ENCODE peak calls at places on chromosomes 7 and 10, in eight cellular contexts. Q, F, O, L, K, Z, J and M are unnamed samples.

GRCh38 chr7:118312966-118313365 is 88.5 kb downstream of the ANKRD7 start:
- DNase-seq in K (no peak), Q (no peak), L (no peak), F (no peak), Z (no peak), J (no peak), O (no peak), M (no peak)

GRCh38 chr7:91656486-91657237 is 223.8 kb downstream of the MTERF1 start:
- DNase-seq in O (no peak), Q (no peak), Z (no peak), J (no peak), F (no peak), L (no peak), K (no peak), M (no peak)

GRCh38 chr10:133274751-133275682 is 1.7 kb downstream of the ADAM8 start:
- DNase-seq in F (peak), Z (no peak), O (peak), L (no peak), J (no peak), K (no peak), Q (no peak), M (no peak)

GRCh38 chr10:60769406-60769805 is 8.9 kb upstream of the CDK1 start:
- DNase-seq in F (no peak), J (no peak), L (no peak), K (no peak), O (no peak), Z (no peak), Q (no peak), M (no peak)

GRCh38 chr7:115789901-115790300 is 240.7 kb downstream of the TFEC start:
- DNase-seq in L (no peak), K (no peak), O (no peak), Q (no peak), F (peak), J (no peak), Z (no peak), M (peak)

GRCh38 chr7:100983451-100984187 is 14.3 kb downstream of the MUC12 start:
- DNase-seq in Z (no peak), K (no peak), L (peak), Q (no peak), O (no peak), F (peak), J (no peak), M (no peak)

GRCh38 chr10:125064681-125065492 is 95.5 kb downstream of the CTBP2 start:
- DNase-seq in F (no peak), O (peak), Q (no peak), K (peak), J (no peak), L (no peak), Z (no peak), M (no peak)

GRCh38 chr10:45649296-45649695 is 23.3 kb downstream of the ZFAND4 start:
- DNase-seq in Z (no peak), K (no peak), O (no peak), F (no peak), L (no peak), Q (no peak), J (no peak), M (no peak)

GRCh38 chr10:71827828-71828227 is 23.2 kb downstream of the PSAP start:
- DNase-seq in Z (no peak), F (peak), L (no peak), O (no peak), K (no peak), J (no peak), Q (no peak), M (no peak)

GRCh38 chr10:7700577-7701125 is 2.5 kb upstream of the ITIH2 start:
- DNase-seq in K (no peak), Z (no peak), Q (no peak), J (peak), O (no peak), F (no peak), L (no peak), M (no peak)

GRCh38 chr7:63117-63480 is 129.3 kb upstream of the FAM20C start:
- DNase-seq in J (no peak), K (no peak), F (peak), L (no peak), Z (peak), O (no peak), Q (no peak), M (peak)

GRCh38 chr10:101014230-101014884 is 14.7 kb downstream of the LZTS2 start:
- DNase-seq in Q (peak), Z (peak), F (peak), O (peak), K (peak), J (no peak), L (no peak), M (peak)

GRCh38 chr10:71045936-71046335 is 157.6 kb upstream of the PCBD1 start:
- DNase-seq in F (peak), O (no peak), L (no peak), K (no peak), Q (no peak), Z (no peak), J (no peak), M (peak)

GRCh38 chr10:80409121-80409520 is 770 bp downstream of the PRXL2A start:
- DNase-seq in L (no peak), K (peak), J (no peak), Q (peak), Z (no peak), F (no peak), O (no peak), M (no peak)

GRCh38 chr10:35304649-35305048 is 31.7 kb upstream of the CCNY start:
- DNase-seq in Z (no peak), K (peak), Q (no peak), F (no peak), L (no peak), O (no peak), J (no peak), M (no peak)

GRCh38 chr7:845091-845490 is 12.8 kb downstream of the SUN1 start:
- DNase-seq in J (no peak), L (no peak), Q (no peak), O (no peak), Z (no peak), K (no peak), F (no peak), M (no peak)

GRCh38 chr7:44486693-44487092 is 3.8 kb downstream of the NUDCD3 start:
- DNase-seq in Z (no peak), L (no peak), Q (peak), O (no peak), K (no peak), J (no peak), F (no peak), M (no peak)

GRCh38 chr10:132835848-132836233 is 49.9 kb upstream of the NKX6-2 start:
- DNase-seq in Q (no peak), Z (no peak), L (no peak), O (no peak), K (peak), F (no peak), J (no peak), M (no peak)

GRCh38 chr7:129752760-129753159 is 141.2 kb downstream of the NRF1 start:
- DNase-seq in O (no peak), Z (no peak), J (no peak), K (no peak), F (no peak), Q (no peak), L (no peak), M (no peak)

GRCh38 chr10:9823268-9823930 is 1194.3 kb upstream of the CELF2 start:
- DNase-seq in L (no peak), J (no peak), K (no peak), Z (no peak), Q (no peak), O (no peak), F (no peak), M (no peak)

GRCh38 chr7:42237891-42238531 is 1.0 kb upstream of the GLI3 start:
- DNase-seq in F (no peak), J (no peak), K (peak), Z (peak), Q (peak), O (no peak), L (no peak), M (peak)

GRCh38 chr10:21309427-21309826 is 216.1 kb downstream of the SKIDA1 start:
- DNase-seq in J (no peak), F (no peak), Q (no peak), Z (no peak), K (no peak), O (no peak), L (no peak), M (no peak)

GRCh38 chr10:6363516-6363915 is 160.8 kb downstream of the PFKFB3 start:
- DNase-seq in O (no peak), Z (no peak), K (no peak), L (no peak), F (no peak), Q (no peak), J (no peak), M (no peak)
- TF ChIP-seq POLR2AphosphoS5 in O (no peak), Z (no peak), K (no peak), L (no peak), F (peak), Q (no peak), J (no peak), M (no peak)

GRCh38 chr7:149381245-149381644 is 79.6 kb downstream of the ZNF777 start:
- DNase-seq in Q (no peak), F (no peak), J (no peak), L (no peak), O (no peak), K (no peak), Z (no peak), M (no peak)
- TF ChIP-seq POLR2AphosphoS5 in Q (no peak), F (no peak), J (no peak), L (no peak), O (no peak), K (no peak), Z (no peak), M (no peak)

GRCh38 chr7:148115308-148115707 is 475.3 kb upstream of the C7orf33 start:
- DNase-seq in J (no peak), Z (no peak), K (no peak), F (no peak), Q (no peak), O (no peak), L (no peak), M (no peak)

GRCh38 chr7:148116954-148117353 is 473.6 kb upstream of the C7orf33 start:
- DNase-seq in J (no peak), O (no peak), Z (no peak), L (no peak), K (no peak), Q (no peak), F (no peak), M (no peak)

GRCh38 chr7:148116195-148116594 is 474.4 kb upstream of the C7orf33 start:
- DNase-seq in F (no peak), O (no peak), Z (no peak), L (no peak), J (no peak), Q (no peak), K (no peak), M (no peak)

GRCh38 chr7:148121426-148121825 is 469.1 kb upstream of the C7orf33 start:
- DNase-seq in F (no peak), O (no peak), Q (no peak), K (no peak), L (no peak), J (no peak), Z (no peak), M (no peak)

DNA sequence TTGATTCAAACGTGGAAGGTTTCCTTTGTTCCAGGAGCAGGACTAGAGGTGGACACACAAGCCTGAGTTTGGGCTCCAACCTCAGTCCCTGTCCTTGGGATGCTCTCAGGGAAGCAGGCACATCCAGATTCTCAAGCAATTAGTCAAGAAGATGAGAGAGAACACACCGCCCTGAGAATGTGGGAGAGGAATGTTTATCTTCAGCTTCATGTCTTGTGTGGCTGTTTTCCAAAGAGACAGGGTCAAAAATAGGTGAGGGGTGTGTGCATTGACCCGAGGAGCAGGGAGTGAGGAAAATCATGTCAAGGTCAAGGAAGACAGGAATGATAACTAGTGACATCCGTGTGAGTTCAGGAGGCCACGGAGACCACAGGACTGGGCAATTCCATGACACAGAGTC is 472.2 kb upstream of the C7orf33 start:
- DNase-seq in K (no peak), Q (no peak), J (no peak), O (no peak), Z (no peak), L (no peak), F (no peak), M (no peak)
- TF ChIP-seq POLR2AphosphoS5 in K (no peak), Q (no peak), J (no peak), O (no peak), Z (no peak), L (no peak), F (no peak), M (no peak)

DNA sequence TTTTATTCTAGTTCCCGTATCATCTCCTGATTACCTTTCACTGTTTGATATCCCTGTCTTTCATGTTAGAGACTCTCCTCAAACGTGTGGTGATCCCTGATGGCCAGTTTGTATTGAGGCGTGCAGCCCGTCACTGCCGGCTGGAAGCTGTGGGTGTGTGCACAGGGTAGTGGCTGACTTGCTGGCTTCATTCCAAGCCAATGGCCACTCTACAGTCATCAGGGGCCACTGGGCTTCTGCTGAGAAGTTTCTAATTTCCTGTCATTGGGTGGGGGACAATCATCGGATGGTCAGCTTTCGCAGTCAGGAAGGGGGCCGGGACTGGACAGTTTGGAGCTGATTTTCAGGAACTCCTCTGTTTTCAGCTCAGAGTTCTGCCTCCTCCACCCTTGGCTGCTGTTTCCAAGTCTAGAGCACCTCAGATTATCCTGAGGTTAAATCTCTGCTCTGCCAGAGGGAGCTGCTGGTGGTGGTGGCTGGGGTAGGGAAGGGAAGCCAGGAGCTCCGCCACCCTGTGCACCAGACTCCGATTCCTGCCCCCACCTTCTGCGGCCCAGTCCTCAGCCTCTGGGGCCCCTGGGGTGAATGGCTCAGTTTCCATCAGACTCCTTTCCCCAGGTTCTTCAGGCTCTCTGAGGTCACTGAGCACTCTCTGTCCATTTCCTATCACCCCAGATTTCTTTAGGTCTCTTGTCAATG is 34.9 kb downstream of the BAIAP2L1 start:
- DNase-seq in Z (no peak), L (no peak), O (no peak), J (no peak), F (peak), Q (peak), K (no peak), M (no peak)
- TF ChIP-seq POLR2AphosphoS5 in Z (no peak), L (no peak), O (no peak), J (no peak), F (peak), Q (no peak), K (no peak), M (no peak)

GRCh38 chr10:88979153-88979562 is 11.4 kb upstream of the FAS start:
- DNase-seq in Q (no peak), L (no peak), J (no peak), Z (no peak), F (no peak), K (no peak), O (no peak), M (peak)

GRCh38 chr10:88980836-88981235 is 9.8 kb upstream of the FAS start:
- DNase-seq in L (no peak), K (no peak), J (no peak), Z (no peak), F (no peak), Q (no peak), O (no peak), M (no peak)

GRCh38 chr10:88981435-88981834 is 9.2 kb upstream of the FAS start:
- DNase-seq in J (no peak), O (no peak), K (no peak), F (no peak), Q (no peak), Z (no peak), L (no peak), M (no peak)

GRCh38 chr10:88979603-88980002 is 11.0 kb upstream of the FAS start:
- DNase-seq in Z (no peak), K (no peak), F (no peak), Q (no peak), L (no peak), O (no peak), J (no peak), M (no peak)

DNA sequence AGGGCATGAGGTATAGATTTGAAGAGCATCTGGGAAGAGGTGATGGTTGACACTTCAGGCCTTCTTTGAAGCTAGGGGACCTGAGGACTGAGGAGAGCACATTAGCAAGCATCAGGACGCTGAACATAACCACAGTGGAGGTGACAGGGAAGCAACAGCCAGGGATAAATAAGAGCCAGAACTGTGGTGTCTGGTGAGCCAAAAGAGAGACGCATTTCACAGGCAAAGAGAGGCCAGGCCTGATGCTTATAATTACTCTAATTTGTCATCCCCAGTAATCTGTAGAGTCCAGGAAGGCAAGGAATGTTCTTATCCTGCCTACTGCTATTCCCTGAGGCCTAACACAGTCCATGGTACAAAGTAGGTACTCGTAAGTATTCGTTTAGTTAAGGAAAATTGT is 10.4 kb upstream of the FAS start:
- DNase-seq in Z (no peak), L (no peak), Q (no peak), F (no peak), K (no peak), J (no peak), O (no peak), M (no peak)
- TF ChIP-seq POLR2AphosphoS5 in Z (no peak), L (no peak), Q (no peak), F (no peak), K (no peak), J (no peak), O (no peak), M (peak)

GRCh38 chr7:70504254-70504653 is 627.7 kb upstream of the GALNT17 start:
- DNase-seq in L (no peak), Q (no peak), K (no peak), J (no peak), O (no peak), Z (no peak), F (no peak), M (no peak)
- TF ChIP-seq POLR2AphosphoS5 in L (no peak), Q (no peak), K (no peak), J (no peak), O (no peak), Z (no peak), F (no peak), M (no peak)

DNA sequence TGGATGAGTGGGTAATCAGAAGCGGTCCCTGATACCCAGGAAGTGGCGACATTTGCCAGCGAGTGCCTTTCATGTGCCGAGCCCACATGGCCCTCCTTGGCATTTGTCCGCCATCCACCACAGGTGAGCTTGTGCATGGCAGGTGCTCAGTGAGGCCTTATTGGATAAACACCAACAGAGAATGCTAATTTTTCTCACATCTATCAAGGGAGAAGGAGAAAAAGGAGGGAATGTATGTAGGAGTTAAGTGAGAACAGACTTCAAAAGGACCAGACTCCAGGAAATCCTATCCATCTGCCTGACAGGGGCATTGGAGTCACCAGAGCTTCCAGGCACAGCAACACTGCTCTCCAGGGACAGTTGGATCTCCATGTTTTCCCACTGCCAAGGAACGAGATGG is 143.5 kb upstream of the ZMIZ1 start:
- DNase-seq in Z (no peak), F (peak), J (no peak), K (no peak), L (no peak), Q (no peak), O (no peak), M (no peak)
- TF ChIP-seq POLR2AphosphoS5 in Z (no peak), F (no peak), J (no peak), K (no peak), L (no peak), Q (no peak), O (no peak), M (no peak)

DNA sequence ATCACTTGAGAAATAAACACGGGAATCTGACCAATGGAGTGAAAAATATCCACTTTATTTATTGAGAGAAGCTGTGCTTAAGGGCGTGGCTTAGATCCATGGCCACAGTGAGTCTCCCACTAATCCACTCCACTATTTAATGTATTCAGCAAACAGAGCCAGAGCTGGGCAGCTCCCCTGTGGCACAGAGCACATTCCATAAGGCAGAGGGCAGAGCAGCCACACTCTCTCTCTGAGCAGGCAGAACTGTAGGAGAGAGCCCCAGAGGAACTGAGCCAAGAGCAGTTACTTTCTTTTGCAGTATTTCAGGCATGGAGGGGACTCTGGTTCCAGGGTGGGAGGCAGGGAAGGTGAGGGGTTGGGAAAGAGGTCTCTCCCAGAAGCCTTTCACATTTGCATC is 106.0 kb downstream of the GALNT17 start:
- DNase-seq in K (peak), Z (no peak), Q (no peak), F (no peak), L (no peak), O (no peak), J (no peak), M (peak)
- TF ChIP-seq POLR2AphosphoS5 in K (no peak), Z (no peak), Q (no peak), F (no peak), L (no peak), O (no peak), J (no peak), M (no peak)

GRCh38 chr7:106568680-106569499 is 92.1 kb downstream of the CCDC71L start:
- DNase-seq in O (no peak), Q (no peak), J (no peak), K (peak), L (peak), F (no peak), Z (no peak), M (no peak)
- TF ChIP-seq POLR2AphosphoS5 in O (no peak), Q (no peak), J (no peak), K (no peak), L (no peak), F (no peak), Z (no peak), M (peak)